ENCODE peak calls at places on chromosomes 7 and 10, in seven cellular contexts. One of them, this sample, is unnamed.

GRCh38 chr7:70432567-70433001 is 699.4 kb upstream of the GALNT17 start:
- DNase-seq in heart right ventricle: no peak
- DNase-seq in CD8-positive, alpha-beta T cell: no peak
- DNase-seq in HepG2: no peak
- DNase-seq in AG09309: no peak
- DNase-seq in GM23338: no peak
- DNase-seq in tibial artery: no peak
- DNase-seq in this sample: no peak

GRCh38 chr7:46784746-46785145 is 797.2 kb downstream of the TNS3 start:
- DNase-seq in heart right ventricle: no peak
- DNase-seq in CD8-positive, alpha-beta T cell: no peak
- DNase-seq in HepG2: no peak
- DNase-seq in AG09309: peak; percentile 49
- DNase-seq in GM23338: no peak
- DNase-seq in tibial artery: no peak
- DNase-seq in this sample: no peak

GRCh38 chr7:131300572-131301466 is 26.9 kb upstream of the MKLN1 start:
- DNase-seq in heart right ventricle: no peak
- DNase-seq in CD8-positive, alpha-beta T cell: no peak
- DNase-seq in HepG2: no peak
- DNase-seq in AG09309: no peak
- DNase-seq in GM23338: peak; percentile 63
- DNase-seq in tibial artery: no peak
- DNase-seq in this sample: no peak

GRCh38 chr7:150404785-150405583 is 25.9 kb downstream of the ZNF775 start:
- DNase-seq in heart right ventricle: peak; percentile 92
- DNase-seq in CD8-positive, alpha-beta T cell: peak; percentile 66
- DNase-seq in HepG2: peak; percentile 75
- DNase-seq in AG09309: peak; percentile 49
- DNase-seq in GM23338: peak; percentile 93
- DNase-seq in tibial artery: peak; percentile 88
- DNase-seq in this sample: peak; percentile 55

GRCh38 chr7:23404546-23405239 is 65.6 kb downstream of the IGF2BP3 start:
- DNase-seq in heart right ventricle: no peak
- DNase-seq in CD8-positive, alpha-beta T cell: no peak
- DNase-seq in HepG2: no peak
- DNase-seq in AG09309: no peak
- DNase-seq in GM23338: no peak
- DNase-seq in tibial artery: no peak
- DNase-seq in this sample: no peak

GRCh38 chr7:100691676-100692577 is 2.1 kb downstream of the GIGYF1 start:
- DNase-seq in heart right ventricle: peak; percentile 81
- DNase-seq in CD8-positive, alpha-beta T cell: peak; percentile 68
- DNase-seq in HepG2: peak; percentile 72
- DNase-seq in AG09309: no peak
- DNase-seq in GM23338: peak; percentile 96
- DNase-seq in tibial artery: peak; percentile 75
- DNase-seq in this sample: no peak

GRCh38 chr7:152899482-152900166 is 140.1 kb downstream of the ACTR3B start:
- DNase-seq in heart right ventricle: peak; percentile 54
- DNase-seq in CD8-positive, alpha-beta T cell: no peak
- DNase-seq in HepG2: peak; percentile 78
- DNase-seq in AG09309: no peak
- DNase-seq in GM23338: no peak
- DNase-seq in tibial artery: no peak
- DNase-seq in this sample: no peak

GRCh38 chr7:2705371-2706096 is 17.5 kb downstream of the AMZ1 start:
- DNase-seq in heart right ventricle: no peak
- DNase-seq in CD8-positive, alpha-beta T cell: no peak
- DNase-seq in HepG2: no peak
- DNase-seq in AG09309: no peak
- DNase-seq in GM23338: no peak
- DNase-seq in tibial artery: no peak
- DNase-seq in this sample: no peak

GRCh38 chr10:58856508-58857240 is 319.8 kb upstream of the PHYHIPL start:
- DNase-seq in heart right ventricle: no peak
- DNase-seq in CD8-positive, alpha-beta T cell: no peak
- DNase-seq in HepG2: peak; percentile 84
- DNase-seq in AG09309: peak; percentile 94
- DNase-seq in GM23338: peak; percentile 48
- DNase-seq in tibial artery: peak; percentile 57
- DNase-seq in this sample: peak; percentile 68

GRCh38 chr10:80460399-80461207 is 6.5 kb downstream of the TSPAN14 start:
- DNase-seq in heart right ventricle: no peak
- DNase-seq in CD8-positive, alpha-beta T cell: no peak
- DNase-seq in HepG2: peak; percentile 33
- DNase-seq in AG09309: no peak
- DNase-seq in GM23338: peak; percentile 90
- DNase-seq in tibial artery: no peak
- DNase-seq in this sample: no peak

GRCh38 chr7:9709211-9709610 is 1264.5 kb upstream of the PHF14 start:
- DNase-seq in heart right ventricle: no peak
- DNase-seq in CD8-positive, alpha-beta T cell: no peak
- DNase-seq in HepG2: no peak
- DNase-seq in AG09309: no peak
- DNase-seq in GM23338: no peak
- DNase-seq in tibial artery: no peak
- DNase-seq in this sample: no peak

GRCh38 chr10:132993271-132994260 is 51.2 kb upstream of the CFAP46 start:
- DNase-seq in heart right ventricle: peak; percentile 3
- DNase-seq in CD8-positive, alpha-beta T cell: no peak
- DNase-seq in HepG2: no peak
- DNase-seq in AG09309: no peak
- DNase-seq in GM23338: no peak
- DNase-seq in tibial artery: no peak
- DNase-seq in this sample: no peak

GRCh38 chr7:79434867-79435266 is 18.6 kb downstream of the MAGI2 start:
- DNase-seq in heart right ventricle: no peak
- DNase-seq in CD8-positive, alpha-beta T cell: no peak
- DNase-seq in HepG2: peak; percentile 88
- DNase-seq in AG09309: no peak
- DNase-seq in GM23338: no peak
- DNase-seq in tibial artery: no peak
- DNase-seq in this sample: no peak

GRCh38 chr10:4280481-4281206 is 495.6 kb upstream of the KLF6 start:
- DNase-seq in heart right ventricle: no peak
- DNase-seq in CD8-positive, alpha-beta T cell: no peak
- DNase-seq in HepG2: no peak
- DNase-seq in AG09309: no peak
- DNase-seq in GM23338: no peak
- DNase-seq in tibial artery: no peak
- DNase-seq in this sample: peak; percentile 63

GRCh38 chr7:20227291-20227795 is 10.2 kb upstream of the MACC1 start:
- DNase-seq in heart right ventricle: no peak
- DNase-seq in CD8-positive, alpha-beta T cell: no peak
- DNase-seq in HepG2: no peak
- DNase-seq in AG09309: peak; percentile 29
- DNase-seq in GM23338: no peak
- DNase-seq in tibial artery: no peak
- DNase-seq in this sample: no peak

GRCh38 chr10:60470091-60470490 is 80.4 kb upstream of the ANK3 start:
- DNase-seq in heart right ventricle: no peak
- DNase-seq in CD8-positive, alpha-beta T cell: no peak
- DNase-seq in HepG2: no peak
- DNase-seq in AG09309: no peak
- DNase-seq in GM23338: no peak
- DNase-seq in tibial artery: no peak
- DNase-seq in this sample: no peak

GRCh38 chr7:50068850-50069551 is 24.0 kb downstream of the ZPBP start:
- DNase-seq in heart right ventricle: no peak
- DNase-seq in CD8-positive, alpha-beta T cell: no peak
- DNase-seq in HepG2: no peak
- DNase-seq in AG09309: no peak
- DNase-seq in GM23338: peak; percentile 94
- DNase-seq in tibial artery: no peak
- DNase-seq in this sample: no peak

GRCh38 chr10:1019362-1019761 is 6.3 kb downstream of the IDI2 start:
- DNase-seq in heart right ventricle: no peak
- DNase-seq in CD8-positive, alpha-beta T cell: no peak
- DNase-seq in HepG2: no peak
- DNase-seq in AG09309: no peak
- DNase-seq in GM23338: no peak
- DNase-seq in tibial artery: no peak
- DNase-seq in this sample: no peak

GRCh38 chr7:158273138-158273651 is 314.4 kb downstream of the PTPRN2 start:
- DNase-seq in heart right ventricle: no peak
- DNase-seq in CD8-positive, alpha-beta T cell: no peak
- DNase-seq in HepG2: no peak
- DNase-seq in AG09309: no peak
- DNase-seq in GM23338: no peak
- DNase-seq in tibial artery: peak; percentile 1
- DNase-seq in this sample: no peak

GRCh38 chr10:101071266-101071884 is 9.6 kb downstream of the KAZALD1 start:
- DNase-seq in heart right ventricle: no peak
- DNase-seq in CD8-positive, alpha-beta T cell: no peak
- DNase-seq in HepG2: no peak
- DNase-seq in AG09309: no peak
- DNase-seq in GM23338: no peak
- DNase-seq in tibial artery: peak; percentile 53
- DNase-seq in this sample: no peak

GRCh38 chr7:140478361-140479061 is 794 bp downstream of the MKRN1 start:
- DNase-seq in heart right ventricle: peak; percentile 39
- DNase-seq in CD8-positive, alpha-beta T cell: peak; percentile 26
- DNase-seq in HepG2: no peak
- DNase-seq in AG09309: peak; percentile 5
- DNase-seq in GM23338: peak; percentile 65
- DNase-seq in tibial artery: peak; percentile 31
- DNase-seq in this sample: no peak

GRCh38 chr10:79140906-79141305 is 72.1 kb downstream of the ZMIZ1 start:
- DNase-seq in heart right ventricle: no peak
- DNase-seq in CD8-positive, alpha-beta T cell: no peak
- DNase-seq in HepG2: no peak
- DNase-seq in AG09309: no peak
- DNase-seq in GM23338: no peak
- DNase-seq in tibial artery: no peak
- DNase-seq in this sample: no peak

GRCh38 chr7:7639847-7640220 is 718 bp upstream of the UMAD1 start:
- DNase-seq in heart right ventricle: no peak
- DNase-seq in CD8-positive, alpha-beta T cell: peak; percentile 26
- DNase-seq in HepG2: peak; percentile 11
- DNase-seq in AG09309: no peak
- DNase-seq in GM23338: no peak
- DNase-seq in tibial artery: no peak
- DNase-seq in this sample: no peak

GRCh38 chr7:82080254-82080924 is 310.5 kb upstream of the HGF start:
- DNase-seq in heart right ventricle: no peak
- DNase-seq in CD8-positive, alpha-beta T cell: no peak
- DNase-seq in HepG2: no peak
- DNase-seq in AG09309: no peak
- DNase-seq in GM23338: no peak
- DNase-seq in tibial artery: no peak
- DNase-seq in this sample: no peak

GRCh38 chr10:91551856-91552255 is 81.0 kb downstream of the PPP1R3C start:
- DNase-seq in heart right ventricle: peak; percentile 38
- DNase-seq in CD8-positive, alpha-beta T cell: no peak
- DNase-seq in HepG2: peak; percentile 50
- DNase-seq in AG09309: peak; percentile 14
- DNase-seq in GM23338: peak; percentile 92
- DNase-seq in tibial artery: peak; percentile 53
- DNase-seq in this sample: peak; percentile 37

GRCh38 chr10:91555455-91555854 is 77.4 kb downstream of the PPP1R3C start:
- DNase-seq in heart right ventricle: no peak
- DNase-seq in CD8-positive, alpha-beta T cell: no peak
- DNase-seq in HepG2: no peak
- DNase-seq in AG09309: no peak
- DNase-seq in GM23338: no peak
- DNase-seq in tibial artery: no peak
- DNase-seq in this sample: no peak

GRCh38 chr10:91549296-91549695 is 83.6 kb downstream of the PPP1R3C start:
- DNase-seq in heart right ventricle: no peak
- DNase-seq in CD8-positive, alpha-beta T cell: no peak
- DNase-seq in HepG2: no peak
- DNase-seq in AG09309: no peak
- DNase-seq in GM23338: no peak
- DNase-seq in tibial artery: no peak
- DNase-seq in this sample: no peak

GRCh38 chr10:91552260-91552659 is 80.6 kb downstream of the PPP1R3C start:
- DNase-seq in heart right ventricle: no peak
- DNase-seq in CD8-positive, alpha-beta T cell: no peak
- DNase-seq in HepG2: no peak
- DNase-seq in AG09309: no peak
- DNase-seq in GM23338: no peak
- DNase-seq in tibial artery: no peak
- DNase-seq in this sample: no peak

GRCh38 chr10:91552706-91553105 is 80.2 kb downstream of the PPP1R3C start:
- DNase-seq in heart right ventricle: peak; percentile 24
- DNase-seq in CD8-positive, alpha-beta T cell: no peak
- DNase-seq in HepG2: no peak
- DNase-seq in AG09309: no peak
- DNase-seq in GM23338: peak; percentile 50
- DNase-seq in tibial artery: no peak
- DNase-seq in this sample: no peak
- TF ChIP-seq CTCF in heart right ventricle: peak; percentile 47
- TF ChIP-seq CTCF in CD8-positive, alpha-beta T cell: no peak
- TF ChIP-seq CTCF in HepG2: peak; percentile 64
- TF ChIP-seq CTCF in AG09309: peak; percentile 55
- TF ChIP-seq CTCF in GM23338: peak; percentile 50
- TF ChIP-seq CTCF in tibial artery: peak; percentile 19
- TF ChIP-seq CTCF in this sample: peak; percentile 40

DNA sequence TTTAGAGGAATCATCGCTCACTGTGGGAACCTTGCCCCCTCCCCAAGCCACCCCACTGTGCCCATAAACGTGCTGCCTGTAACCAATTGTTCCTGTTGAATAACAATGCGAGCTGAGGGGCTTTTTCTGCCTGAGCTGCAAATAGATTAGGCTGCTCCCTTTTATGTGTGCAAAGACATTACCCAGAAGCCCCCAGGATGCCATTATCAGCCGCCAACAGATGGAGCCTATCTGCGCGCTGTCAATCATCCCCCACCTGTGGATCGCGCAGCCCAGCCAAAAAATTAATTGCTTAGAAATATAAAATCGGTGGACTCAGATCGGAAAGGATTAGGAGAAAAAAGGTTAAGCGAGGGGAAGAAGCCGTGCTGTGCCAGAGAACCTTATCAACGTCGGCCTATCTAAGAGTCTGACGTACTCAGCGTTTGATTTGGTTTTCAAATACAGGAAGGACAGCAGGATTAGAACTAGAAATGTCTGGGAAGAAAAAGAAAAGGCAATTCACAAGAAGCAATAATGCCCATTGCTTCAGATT is 167.3 kb upstream of the MYO3A start:
- DNase-seq in heart right ventricle: no peak
- DNase-seq in CD8-positive, alpha-beta T cell: no peak
- DNase-seq in HepG2: no peak
- DNase-seq in AG09309: no peak
- DNase-seq in GM23338: peak; percentile 91
- DNase-seq in tibial artery: no peak
- DNase-seq in this sample: no peak
- H3K4me3 ChIP-seq in heart right ventricle: no peak overlapping the region
- H3K4me3 ChIP-seq in CD8-positive, alpha-beta T cell: no peak overlapping the region
- H3K4me3 ChIP-seq in HepG2: no peak overlapping the region
- H3K4me3 ChIP-seq in AG09309: no peak overlapping the region
- H3K4me3 ChIP-seq in GM23338: peak overlapping the region; percentile 39
- H3K4me3 ChIP-seq in tibial artery: no peak overlapping the region
- H3K4me3 ChIP-seq in this sample: no peak overlapping the region

GRCh38 chr10:117537904-117538524 is 4.5 kb upstream of the EMX2 start:
- DNase-seq in heart right ventricle: no peak
- DNase-seq in CD8-positive, alpha-beta T cell: no peak
- DNase-seq in HepG2: no peak
- DNase-seq in AG09309: no peak
- DNase-seq in GM23338: no peak
- DNase-seq in tibial artery: no peak
- DNase-seq in this sample: no peak
- TF ChIP-seq CTCF in heart right ventricle: no peak
- TF ChIP-seq CTCF in CD8-positive, alpha-beta T cell: no peak
- TF ChIP-seq CTCF in HepG2: no peak
- TF ChIP-seq CTCF in AG09309: no peak
- TF ChIP-seq CTCF in GM23338: no peak
- TF ChIP-seq CTCF in tibial artery: no peak
- TF ChIP-seq CTCF in this sample: no peak

GRCh38 chr10:6803429-6803783 is 223.3 kb upstream of the PRKCQ start:
- DNase-seq in heart right ventricle: no peak
- DNase-seq in CD8-positive, alpha-beta T cell: no peak
- DNase-seq in HepG2: no peak
- DNase-seq in AG09309: no peak
- DNase-seq in GM23338: no peak
- DNase-seq in tibial artery: no peak
- DNase-seq in this sample: no peak
- H3K4me3 ChIP-seq in heart right ventricle: no peak overlapping the region
- H3K4me3 ChIP-seq in CD8-positive, alpha-beta T cell: no peak overlapping the region
- H3K4me3 ChIP-seq in HepG2: no peak overlapping the region
- H3K4me3 ChIP-seq in AG09309: no peak overlapping the region
- H3K4me3 ChIP-seq in GM23338: peak overlapping the region; percentile 22
- H3K4me3 ChIP-seq in tibial artery: no peak overlapping the region
- H3K4me3 ChIP-seq in this sample: no peak overlapping the region

This sample was measured in HFF-Myc.